ENCODE peak calls at places on chromosomes 4 and X, in six cellular contexts. E is uterus, V is HepG2, A is thyroid gland, R is K562, T is GM12892. U is an unnamed sample.

GRCh38 chr4:96983830-96984229 is 1143.9 kb downstream of the PDHA2 start:
- DNase-seq in V (no peak), R (no peak), E (no peak), T (no peak), A (peak; percentile 12), U (no peak)

GRCh38 chrX:84168095-84168494 is 19.9 kb downstream of the RPS6KA6 start:
- DNase-seq in R (no peak), E (no peak), V (no peak), A (no peak), T (no peak), U (no peak)

GRCh38 chrX:39985551-39985950 is 112.2 kb downstream of the BCOR start:
- DNase-seq in T (no peak), A (no peak), E (no peak), V (peak; percentile 40), R (no peak), U (no peak)

GRCh38 chr4:8477095-8477635 is 36.6 kb downstream of the TRMT44 start:
- DNase-seq in T (no peak), R (no peak), A (no peak), E (no peak), V (no peak), U (no peak)

GRCh38 chr4:52107745-52108144 is 56.6 kb downstream of the SPATA18 start:
- DNase-seq in V (no peak), A (no peak), E (no peak), R (no peak), T (no peak), U (no peak)

GRCh38 chr4:177313263-177313662 is 3.6 kb downstream of the NEIL3 start:
- DNase-seq in R (no peak), T (no peak), V (no peak), E (no peak), A (no peak), U (no peak)

GRCh38 chr4:24103434-24104168 is 213.8 kb upstream of the PPARGC1A start:
- DNase-seq in A (peak; percentile 8), E (no peak), T (no peak), V (no peak), R (no peak), U (no peak)

GRCh38 chrX:153708415-153708814 is 15.8 kb downstream of the BCAP31 start:
- DNase-seq in A (peak; percentile 73), R (peak; percentile 76), V (peak; percentile 65), T (no peak), E (peak; percentile 69), U (peak; percentile 86)

GRCh38 chrX:103607385-103608304 is at the start of gene TCEAL3:
- DNase-seq in E (peak; percentile 69), V (no peak), T (no peak), R (no peak), A (peak; percentile 76), U (peak; percentile 30)

GRCh38 chrX:71178908-71179307 is 34.3 kb downstream of the NLGN3 start:
- DNase-seq in A (peak; percentile 51), T (no peak), R (peak; percentile 49), V (peak; percentile 54), E (peak; percentile 39), U (peak; percentile 73)

GRCh38 chr4:99156992-99157391 is 12.9 kb upstream of the ADH4 start:
- DNase-seq in R (no peak), A (no peak), V (peak; percentile 82), T (no peak), E (no peak), U (no peak)

GRCh38 chrX:29788991-29789699 is 426.2 kb upstream of the MAGEB2 start:
- DNase-seq in A (no peak), V (no peak), T (no peak), E (no peak), R (no peak), U (no peak)

GRCh38 chr4:8615366-8615765 is 22.8 kb downstream of the CPZ start:
- DNase-seq in R (no peak), V (no peak), E (no peak), A (no peak), T (no peak), U (no peak)

GRCh38 chr4:123743821-123744220 is 347.2 kb downstream of the SPRY1 start:
- DNase-seq in R (no peak), V (no peak), T (no peak), E (no peak), A (no peak), U (no peak)

GRCh38 chr4:153725070-153725810 is 34.6 kb downstream of the RNF175 start:
- DNase-seq in T (no peak), R (no peak), E (no peak), V (no peak), A (no peak), U (no peak)

GRCh38 chrX:68627986-68628385 is 19.5 kb upstream of the STARD8 start:
- DNase-seq in T (no peak), A (no peak), V (no peak), E (no peak), R (no peak), U (no peak)

GRCh38 chrX:68632491-68632890 is 15.0 kb upstream of the STARD8 start:
- DNase-seq in V (no peak), R (no peak), T (no peak), A (no peak), E (no peak), U (no peak)

GRCh38 chrX:68634649-68635227 is 12.7 kb upstream of the STARD8 start:
- DNase-seq in R (peak; percentile 1), A (no peak), V (no peak), E (no peak), T (no peak), U (no peak)

GRCh38 chrX:68633981-68634380 is 13.5 kb upstream of the STARD8 start:
- DNase-seq in A (no peak), R (peak; percentile 2), V (no peak), T (no peak), E (no peak), U (no peak)

GRCh38 chrX:68631331-68631730 is 16.1 kb upstream of the STARD8 start:
- DNase-seq in E (peak; percentile 42), V (no peak), A (no peak), R (no peak), T (no peak), U (no peak)
- TF ChIP-seq POLR2A in E (no peak), V (no peak), A (no peak), R (no peak), T (no peak), U (no peak)

GRCh38 chr4:148006025-148006424 is 274.1 kb downstream of the ARHGAP10 start:
- DNase-seq in A (no peak), R (no peak), V (no peak), T (no peak), E (no peak), U (no peak)

GRCh38 chr4:148007789-148008188 is 275.9 kb downstream of the ARHGAP10 start:
- DNase-seq in R (no peak), E (no peak), T (no peak), V (no peak), A (no peak), U (no peak)

GRCh38 chr4:148004228-148004813 is 272.4 kb downstream of the ARHGAP10 start:
- DNase-seq in A (no peak), R (no peak), E (no peak), T (no peak), V (no peak), U (no peak)

DNA sequence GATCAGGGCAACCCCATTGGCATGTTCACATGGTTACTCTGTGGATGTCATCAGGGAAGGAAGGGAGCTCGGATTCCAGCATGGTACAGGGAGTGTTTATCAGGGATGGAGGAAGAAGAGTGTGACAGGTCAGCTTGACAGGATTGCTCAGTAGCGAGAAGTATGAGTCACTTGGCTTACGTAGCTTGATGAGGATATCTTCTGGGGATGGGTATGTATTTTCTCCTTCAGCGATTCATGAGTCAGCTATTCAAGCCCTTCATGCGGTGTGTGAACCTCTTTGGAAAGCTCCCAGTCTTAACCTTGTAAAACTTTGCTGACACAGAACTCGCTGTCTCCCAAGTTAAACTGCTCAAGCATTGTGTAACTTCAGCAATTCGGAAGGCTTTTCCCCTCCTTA is 275.4 kb downstream of the ARHGAP10 start:
- DNase-seq in A (no peak), R (peak; percentile 9), T (no peak), E (peak; percentile 19), V (no peak), U (peak; percentile 4)
- TF ChIP-seq POLR2A in A (no peak), R (no peak), T (no peak), E (no peak), V (no peak), U (no peak)

GRCh38 chr4:1155314-1155713 is 17.1 kb downstream of the SPON2 start:
- DNase-seq in T (no peak), E (no peak), A (peak; percentile 56), V (no peak), R (no peak), U (no peak)

GRCh38 chr4:1154126-1154522 is 18.3 kb downstream of the SPON2 start:
- DNase-seq in E (no peak), R (peak; percentile 57), V (no peak), A (no peak), T (no peak), U (no peak)

GRCh38 chr4:1156069-1156468 is 16.3 kb downstream of the SPON2 start:
- DNase-seq in A (no peak), V (no peak), E (no peak), T (no peak), R (no peak), U (no peak)

GRCh38 chr4:1153567-1154090 is 18.8 kb downstream of the SPON2 start:
- DNase-seq in R (no peak), V (no peak), A (no peak), T (no peak), E (no peak), U (no peak)

DNA sequence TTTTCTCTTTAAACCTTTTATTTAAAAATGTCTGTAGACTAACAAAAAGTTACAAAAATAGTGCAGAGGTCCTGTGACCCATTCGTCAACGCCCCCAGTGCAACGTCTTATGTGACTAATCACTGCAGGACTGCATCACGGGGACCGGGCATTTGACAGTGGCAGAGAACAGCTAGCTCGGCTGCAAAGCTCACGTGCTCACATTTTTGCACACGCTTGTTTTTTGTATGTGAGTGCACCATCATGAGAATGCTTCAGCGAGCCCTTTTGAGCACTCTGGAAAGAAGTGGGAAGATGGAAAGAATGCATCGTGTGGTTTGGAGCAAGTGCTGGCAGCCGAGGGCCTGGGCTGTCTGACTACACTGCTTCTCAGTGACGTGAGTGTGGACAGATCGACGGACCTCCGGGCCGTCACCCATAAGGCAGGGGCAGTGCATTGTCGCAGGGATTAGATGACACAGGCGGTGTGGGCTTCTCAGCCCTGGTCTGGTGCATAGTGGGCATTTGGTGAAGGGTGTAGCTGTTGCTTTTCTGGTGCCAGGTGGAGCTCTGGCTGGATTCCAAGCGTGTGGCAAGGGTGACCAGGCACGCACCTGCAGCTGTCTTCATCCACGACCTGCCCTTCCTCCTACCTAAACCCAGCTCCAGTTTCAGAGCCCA is 17.7 kb downstream of the SPON2 start:
- DNase-seq in E (no peak), A (peak; percentile 53), V (no peak), T (no peak), R (no peak), U (no peak)
- TF ChIP-seq POLR2A in E (no peak), A (no peak), V (no peak), T (no peak), R (no peak), U (no peak)

DNA sequence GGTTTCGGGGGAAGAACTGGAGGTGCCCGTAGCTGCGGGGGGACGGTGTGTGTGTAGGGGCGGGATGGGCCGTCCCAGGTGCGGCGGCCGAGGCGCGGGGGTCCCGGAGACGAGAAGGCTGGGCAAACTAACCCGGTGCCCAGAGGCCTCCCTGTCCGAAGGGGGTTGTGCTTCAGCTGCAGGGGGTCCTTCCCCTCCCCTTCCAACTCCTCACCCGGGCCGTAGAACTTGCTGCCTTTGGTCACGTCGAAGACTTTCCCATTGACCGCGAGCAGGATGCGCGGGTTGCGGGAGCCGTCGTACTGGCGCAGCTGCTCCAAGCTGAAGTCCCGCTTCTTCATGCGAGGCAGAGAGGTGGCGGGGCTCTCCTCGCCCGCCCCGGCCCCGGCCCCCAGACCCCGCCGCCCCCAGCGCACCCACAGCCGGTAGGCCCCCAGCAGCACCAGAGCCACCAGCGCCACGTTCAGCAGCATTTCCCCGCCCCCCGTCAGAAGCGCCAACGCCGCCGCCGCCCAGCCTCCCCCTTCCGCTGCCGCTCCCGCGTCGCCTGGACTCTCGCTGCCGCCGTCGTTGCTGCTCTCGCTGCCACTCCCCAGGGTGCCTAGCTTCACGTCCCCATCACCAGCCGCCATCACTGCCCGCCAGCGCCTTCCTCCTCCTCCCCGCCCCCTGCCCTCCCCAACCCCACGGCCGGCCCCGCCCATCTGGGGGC is at the start of gene PGRMC2:
- DNase-seq in A (no peak), E (no peak), V (no peak), T (peak; percentile 84), R (peak; percentile 38), U (no peak)
- TF ChIP-seq POLR2A in A (peak; percentile 76), E (peak; percentile 14), V (no peak), T (no peak), R (no peak), U (no peak)

U was measured in erythroblast.